ENCODE peak calls at places on chromosomes 12 and 14, in five cellular contexts. F is stimulated activated CD4-positive, alpha-beta T cell treated with anti-CD3 and anti-CD28 coated beads, Interleukin-1b, Interleukin-23, amount 100 ng/mL, for 1 hour; B is GM13977; V is pons; J is AG09319. T is an unnamed sample.

GRCh38 chr12:6444704-6445688 is at the start of gene CD27:
- DNase-seq in F (no peak), B (no peak), V (no peak), J (no peak), T (no peak)

GRCh38 chr14:87944987-87945604 is 47.9 kb downstream of the GALC start:
- DNase-seq in F (no peak), B (no peak), V (peak), J (peak), T (no peak)

GRCh38 chr14:64801800-64802199 is 77.9 kb downstream of the SPTB start:
- DNase-seq in F (no peak), B (peak), V (no peak), J (no peak), T (peak)

GRCh38 chr12:91774471-91774921 is 371.1 kb downstream of the BTG1 start:
- DNase-seq in F (no peak), B (no peak), V (no peak), J (peak), T (no peak)

GRCh38 chr12:79546461-79547043 is 144.2 kb downstream of the PAWR start:
- DNase-seq in F (no peak), B (no peak), V (no peak), J (no peak), T (no peak)

GRCh38 chr12:102008615-102009126 is 53.1 kb downstream of the WASHC3 start:
- DNase-seq in F (no peak), B (no peak), V (no peak), J (no peak), T (no peak)

GRCh38 chr14:24662753-24663152 is 28.8 kb upstream of the GZMB start:
- DNase-seq in F (no peak), B (no peak), V (peak), J (no peak), T (no peak)

GRCh38 chr12:132851465-132851864 is 22.8 kb upstream of the GOLGA3 start:
- DNase-seq in F (no peak), B (no peak), V (no peak), J (no peak), T (no peak)

GRCh38 chr12:75877588-75878381 is 153.8 kb downstream of the PHLDA1 start:
- DNase-seq in F (no peak), B (no peak), V (no peak), J (no peak), T (no peak)

GRCh38 chr12:24697769-24698168 is 251.1 kb downstream of the BCAT1 start:
- DNase-seq in F (no peak), B (no peak), V (no peak), J (no peak), T (no peak)

GRCh38 chr12:82896979-82897378 is 210.3 kb downstream of the TMTC2 start:
- DNase-seq in F (no peak), B (no peak), V (peak), J (no peak), T (no peak)

GRCh38 chr12:28040251-28040650 is 67.7 kb upstream of the PTHLH start:
- DNase-seq in F (no peak), B (no peak), V (no peak), J (no peak), T (no peak)

GRCh38 chr14:50321009-50321660 is 9.0 kb downstream of the DMAC2L start:
- DNase-seq in F (peak), B (peak), V (peak), J (peak), T (peak)

GRCh38 chr12:76186507-76186906 is 102.0 kb upstream of the NAP1L1 start:
- DNase-seq in F (no peak), B (no peak), V (no peak), J (no peak), T (no peak)

GRCh38 chr14:51283402-51283825 is 43.4 kb downstream of the TMX1 start:
- DNase-seq in F (no peak), B (peak), V (peak), J (peak), T (no peak)

GRCh38 chr14:56814468-56815074 is 4.3 kb upstream of the OTX2 start:
- DNase-seq in F (no peak), B (no peak), V (no peak), J (no peak), T (no peak)

GRCh38 chr14:104119700-104120251 is 18.6 kb upstream of the KIF26A start:
- DNase-seq in F (no peak), B (no peak), V (no peak), J (no peak), T (no peak)

GRCh38 chr12:121805171-121805687 is 1.4 kb downstream of the SETD1B start:
- DNase-seq in F (no peak), B (no peak), V (no peak), J (no peak), T (no peak)

GRCh38 chr12:6195665-6196535 is 4.3 kb upstream of the CD9 start:
- DNase-seq in F (peak), B (peak), V (peak), J (peak), T (peak)

GRCh38 chr12:24838531-24838950 is 110.4 kb downstream of the BCAT1 start:
- DNase-seq in F (no peak), B (no peak), V (peak), J (peak), T (no peak)

GRCh38 chr12:129212221-129212630 is 358.9 kb downstream of the GLT1D1 start:
- DNase-seq in F (no peak), B (no peak), V (no peak), J (no peak), T (no peak)

GRCh38 chr12:120394483-120395367 is 25.8 kb upstream of the MSI1 start:
- DNase-seq in F (no peak), B (no peak), V (no peak), J (no peak), T (no peak)

GRCh38 chr12:15684896-15685658 is 104.1 kb downstream of the EPS8 start:
- DNase-seq in F (no peak), B (no peak), V (no peak), J (no peak), T (no peak)

GRCh38 chr14:68285421-68286179 is 466.0 kb downstream of the RAD51B start:
- DNase-seq in F (peak), B (no peak), V (no peak), J (no peak), T (no peak)

GRCh38 chr12:91858186-91858585 is 287.5 kb downstream of the BTG1 start:
- DNase-seq in F (no peak), B (no peak), V (no peak), J (no peak), T (no peak)

GRCh38 chr14:24965934-24966593 is 83.9 kb downstream of the STXBP6 start:
- DNase-seq in F (no peak), B (no peak), V (no peak), J (peak), T (no peak)

GRCh38 chr14:54722791-54723432 is 156.0 kb downstream of the SAMD4A start:
- DNase-seq in F (no peak), B (peak), V (peak), J (no peak), T (no peak)

GRCh38 chr14:103746706-103747105 is 31.1 kb downstream of the ZFYVE21 start:
- DNase-seq in F (no peak), B (no peak), V (no peak), J (no peak), T (no peak)

GRCh38 chr12:95624544-95624943 is 73.3 kb upstream of the USP44 start:
- DNase-seq in F (no peak), B (no peak), V (no peak), J (no peak), T (no peak)

GRCh38 chr12:89091293-89091841 is 260.9 kb downstream of the DUSP6 start:
- DNase-seq in F (no peak), B (no peak), V (no peak), J (no peak), T (no peak)

GRCh38 chr12:6323340-6323994 is 13.0 kb downstream of the PLEKHG6 start:
- DNase-seq in F (no peak), B (peak), V (peak), J (peak), T (no peak)

GRCh38 chr14:85418716-85419115 is 111.2 kb upstream of the FLRT2 start:
- DNase-seq in F (no peak), B (no peak), V (no peak), J (no peak), T (no peak)

GRCh38 chr14:70906785-70907171 is 481 bp upstream of the PCNX1 start:
- DNase-seq in F (no peak), B (no peak), V (no peak), J (no peak), T (no peak)

GRCh38 chr14:105748204-105748578 is 221.8 kb downstream of the TMEM121 start:
- DNase-seq in F (no peak), B (peak), V (no peak), J (no peak), T (no peak)

GRCh38 chr14:82855912-82856381 is 1322.3 kb upstream of the SEL1L start:
- DNase-seq in F (no peak), B (peak), V (peak), J (no peak), T (no peak)

GRCh38 chr12:130225347-130225746 is 63.1 kb downstream of the FZD10 start:
- DNase-seq in F (no peak), B (no peak), V (no peak), J (no peak), T (no peak)

GRCh38 chr12:29537292-29537691 is 39.8 kb upstream of the OVCH1 start:
- DNase-seq in F (no peak), B (no peak), V (no peak), J (peak), T (no peak)

T was measured in hypothalamus.